ENCODE peak calls at places on chromosomes 6 and 20, in six cellular contexts. M is AG09309, J is OCI-LY7, D is lower lobe of right lung, A is IMR-90, O is mammary epithelial cell. E is an unnamed sample.

GRCh38 chr6:4941782-4942672 is 61.8 kb downstream of the RPP40 start:
- DNase-seq in M (peak), J (no peak), D (no peak), A (peak), O (peak), E (peak)

GRCh38 chr6:76702187-76702586 is 629.7 kb upstream of the IMPG1 start:
- DNase-seq in M (no peak), J (no peak), D (no peak), A (no peak), O (no peak), E (peak)

GRCh38 chr6:37738216-37738615 is 40.5 kb upstream of the MDGA1 start:
- DNase-seq in M (no peak), J (no peak), D (no peak), A (no peak), O (no peak), E (no peak)

GRCh38 chr6:68718379-68719073 is 83.4 kb downstream of the ADGRB3 start:
- DNase-seq in M (no peak), J (no peak), D (no peak), A (no peak), O (no peak), E (peak)

GRCh38 chr6:89536230-89536629 is 102.3 kb downstream of the LYRM2 start:
- DNase-seq in M (no peak), J (no peak), D (no peak), A (no peak), O (no peak), E (no peak)

GRCh38 chr6:30151580-30151979 is 9.4 kb downstream of the TRIM10 start:
- DNase-seq in M (no peak), J (no peak), D (no peak), A (no peak), O (no peak), E (no peak)

GRCh38 chr20:41171736-41172295 is 34.5 kb downstream of the PLCG1 start:
- DNase-seq in M (no peak), J (no peak), D (no peak), A (no peak), O (no peak), E (no peak)

GRCh38 chr6:42519779-42520178 is 44.0 kb upstream of the UBR2 start:
- DNase-seq in M (no peak), J (no peak), D (no peak), A (no peak), O (no peak), E (no peak)

GRCh38 chr6:104525677-104526322 is 333.9 kb downstream of the HACE1 start:
- DNase-seq in M (peak), J (peak), D (peak), A (peak), O (peak), E (peak)

GRCh38 chr6:104526383-104526782 is 333.3 kb downstream of the HACE1 start:
- DNase-seq in M (no peak), J (no peak), D (no peak), A (no peak), O (no peak), E (peak)

GRCh38 chr6:104527311-104527710 is 332.4 kb downstream of the HACE1 start:
- DNase-seq in M (no peak), J (no peak), D (no peak), A (no peak), O (no peak), E (no peak)

GRCh38 chr6:104531591-104531990 is 328.1 kb downstream of the HACE1 start:
- DNase-seq in M (no peak), J (no peak), D (no peak), A (no peak), O (no peak), E (no peak)

GRCh38 chr6:104527761-104528415 is 331.8 kb downstream of the HACE1 start:
- DNase-seq in M (no peak), J (peak), D (no peak), A (no peak), O (peak), E (peak)
- TF ChIP-seq CTCF in M (peak), J (peak), D (peak), A (peak), O (peak), E (peak)

DNA sequence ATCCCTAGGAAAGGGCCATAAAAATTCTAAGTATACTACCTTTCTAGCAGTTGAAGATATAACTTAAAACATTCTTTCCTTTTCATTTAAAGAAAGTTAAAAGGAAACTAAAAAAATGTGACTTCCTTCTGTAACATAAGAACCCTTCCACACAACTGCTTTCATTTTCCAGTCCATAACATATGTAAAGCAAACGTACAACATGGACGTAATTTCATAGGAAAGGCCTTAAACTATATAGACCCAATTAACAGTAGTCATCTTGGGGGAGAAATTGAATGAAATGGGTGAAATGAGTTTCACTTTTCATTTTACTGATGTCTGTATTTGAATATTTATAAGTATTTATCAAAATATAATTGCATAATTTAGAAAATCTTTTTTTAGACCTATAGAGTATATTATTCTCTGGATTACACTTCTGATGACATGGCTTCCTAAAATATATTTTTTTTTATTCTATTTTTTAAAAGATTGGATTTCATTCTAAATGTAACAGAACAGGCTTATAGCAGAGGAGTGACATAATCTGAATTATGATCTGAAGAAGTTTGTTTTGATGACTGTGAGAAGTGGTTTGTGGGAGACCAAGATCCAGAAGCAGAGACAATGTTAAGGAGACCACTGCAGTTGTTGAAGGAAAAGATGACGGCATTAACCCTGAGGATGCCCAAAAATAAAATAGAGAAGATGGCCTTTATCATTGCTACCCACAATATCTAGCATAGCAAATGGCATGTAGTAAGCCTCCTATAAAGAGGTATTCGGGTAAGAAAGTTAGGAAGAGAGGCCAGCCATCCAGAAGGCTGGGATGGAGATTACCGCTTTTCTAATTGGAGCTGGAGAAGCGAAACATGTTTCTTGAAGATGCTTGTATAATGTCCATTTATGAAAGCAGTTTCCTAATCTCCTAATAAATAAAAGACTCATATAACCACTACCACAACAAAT is 260.4 kb downstream of the PTPRK start:
- DNase-seq in M (no peak), J (no peak), D (no peak), A (no peak), O (no peak), E (no peak)
- H3K4me3 ChIP-seq in M (no peak), J (no peak), D (peak), A (no peak), O (no peak), E (no peak)

GRCh38 chr6:136656121-136656520 is 105.9 kb upstream of the MAP7 start:
- DNase-seq in M (no peak), J (no peak), D (no peak), A (no peak), O (no peak), E (no peak)

GRCh38 chr6:136655251-136656014 is 105.2 kb upstream of the MAP7 start:
- DNase-seq in M (no peak), J (no peak), D (no peak), A (no peak), O (no peak), E (no peak)

GRCh38 chr6:136652656-136653055 is 102.4 kb upstream of the MAP7 start:
- DNase-seq in M (no peak), J (no peak), D (no peak), A (no peak), O (no peak), E (no peak)

GRCh38 chr6:136651982-136652381 is 101.8 kb upstream of the MAP7 start:
- DNase-seq in M (no peak), J (no peak), D (no peak), A (no peak), O (no peak), E (no peak)

GRCh38 chr6:136654086-136654485 is 103.9 kb upstream of the MAP7 start:
- DNase-seq in M (no peak), J (no peak), D (no peak), A (no peak), O (no peak), E (no peak)
- TF ChIP-seq CTCF in M (no peak), J (no peak), D (no peak), A (no peak), O (no peak), E (peak)

DNA sequence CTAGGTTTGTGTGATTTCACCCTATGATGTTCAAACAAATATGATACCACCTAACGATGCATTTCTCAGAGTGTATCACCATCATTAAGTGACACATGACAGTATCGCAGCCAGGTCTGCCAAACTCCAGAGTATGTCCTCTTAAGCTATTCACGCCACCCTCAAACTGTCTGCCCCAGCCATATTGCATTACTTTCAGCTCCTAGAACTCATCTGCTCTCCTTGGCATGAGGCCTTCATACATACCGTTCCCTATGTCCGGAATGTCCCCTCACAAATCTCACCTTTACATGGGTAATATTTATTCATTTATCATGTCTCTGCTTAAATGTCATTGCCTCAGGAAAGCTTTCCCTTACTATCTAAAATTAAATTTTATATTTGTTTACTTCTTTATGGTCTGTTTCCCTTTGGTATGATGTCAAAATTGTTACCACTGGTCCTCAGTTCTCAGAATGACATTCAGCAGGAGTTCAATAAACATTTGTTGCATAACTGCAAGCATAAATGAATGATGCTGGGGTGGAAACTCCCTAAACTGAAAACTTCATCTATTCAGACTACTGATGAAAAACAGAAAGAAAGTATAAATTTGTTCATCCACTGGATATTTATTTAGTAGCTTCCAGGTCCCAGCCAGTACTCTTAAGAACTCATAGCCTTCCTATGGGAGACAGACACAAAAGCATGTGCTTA is 3.2 kb downstream of the SESN1 start:
- DNase-seq in M (no peak), J (no peak), D (no peak), A (no peak), O (no peak), E (no peak)
- H3K4me3 ChIP-seq in M (no peak), J (peak), D (peak), A (no peak), O (no peak), E (peak)

GRCh38 chr6:25468881-25469280 is 183.1 kb upstream of the SCGN start:
- DNase-seq in M (no peak), J (no peak), D (no peak), A (no peak), O (no peak), E (no peak)

GRCh38 chr6:25476126-25476525 is 175.9 kb upstream of the SCGN start:
- DNase-seq in M (no peak), J (no peak), D (no peak), A (peak), O (peak), E (peak)

GRCh38 chr6:25473447-25473846 is 178.6 kb upstream of the SCGN start:
- DNase-seq in M (no peak), J (no peak), D (no peak), A (no peak), O (no peak), E (no peak)

GRCh38 chr6:25469797-25470388 is 182.1 kb upstream of the SCGN start:
- DNase-seq in M (no peak), J (no peak), D (no peak), A (no peak), O (no peak), E (no peak)

GRCh38 chr6:25472314-25472713 is 179.7 kb upstream of the SCGN start:
- DNase-seq in M (no peak), J (no peak), D (no peak), A (no peak), O (no peak), E (no peak)
- TF ChIP-seq CTCF in M (peak), J (peak), D (no peak), A (peak), O (peak), E (peak)